ENCODE peak calls at places on chromosome 11, in six cellular contexts. K is CD8-positive, alpha-beta memory T cell; H is Panc1; J is psoas muscle; S is neural progenitor cell; W is GM23248. N is an unnamed sample. For H3K36me3 and H3K4me1, the result is how much of the 10 kb centered on the place peaks cover.

GRCh38 chr11:134505125-134505524 is 93.1 kb upstream of the B3GAT1 start:
- DNase-seq in K (no peak), H (no peak), J (no peak), S (no peak), W (no peak), N (no peak)

GRCh38 chr11:41522899-41523672 is 63.6 kb upstream of the LRRC4C start:
- DNase-seq in K (no peak), H (no peak), J (no peak), S (no peak), W (no peak), N (no peak)

GRCh38 chr11:62445314-62445740 is 26.5 kb downstream of the SCGB1A1 start:
- DNase-seq in K (no peak), H (no peak), J (no peak), S (no peak), W (peak), N (peak)

GRCh38 chr11:113730887-113731726 is 25.0 kb upstream of the TMPRSS5 start:
- DNase-seq in K (no peak), H (peak), J (no peak), S (peak), W (peak), N (no peak)

GRCh38 chr11:1771700-1772099 is 8.0 kb upstream of the CTSD start:
- DNase-seq in K (no peak), H (no peak), J (peak), S (no peak), W (peak), N (no peak)

GRCh38 chr11:62842171-62842717 is 2.9 kb upstream of the WDR74 start:
- DNase-seq in K (no peak), H (no peak), J (peak), S (no peak), W (peak), N (peak)

GRCh38 chr11:68904458-68904847 is 762 bp downstream of the IGHMBP2 start:
- DNase-seq in K (no peak), H (no peak), J (no peak), S (no peak), W (no peak), N (peak)

GRCh38 chr11:113201055-113201818 is 113.1 kb upstream of the TTC12 start:
- DNase-seq in K (no peak), H (no peak), J (no peak), S (peak), W (no peak), N (no peak)

GRCh38 chr11:27934830-27935145 is 173.2 kb downstream of the KIF18A start:
- DNase-seq in K (no peak), H (no peak), J (no peak), S (no peak), W (peak), N (no peak)

GRCh38 chr11:38384568-38384967 is 1786.5 kb upstream of the RAG2 start:
- DNase-seq in K (no peak), H (no peak), J (no peak), S (no peak), W (no peak), N (no peak)

GRCh38 chr11:111819161-111820058 is 52.0 kb downstream of the ALG9 start:
- DNase-seq in K (no peak), H (no peak), J (peak), S (no peak), W (peak), N (no peak)

GRCh38 chr11:117925198-117925925 is 3.8 kb downstream of the TMPRSS13 start:
- DNase-seq in K (no peak), H (no peak), J (no peak), S (no peak), W (no peak), N (no peak)

GRCh38 chr11:9626778-9627394 is 37.0 kb upstream of the SWAP70 start:
- DNase-seq in K (no peak), H (no peak), J (peak), S (peak), W (no peak), N (no peak)

GRCh38 chr11:59429924-59430516 is 3.8 kb upstream of the OR5A2 start:
- DNase-seq in K (peak), H (peak), J (no peak), S (peak), W (peak), N (no peak)

GRCh38 chr11:96167787-96168186 is 175.2 kb downstream of the MAML2 start:
- DNase-seq in K (no peak), H (no peak), J (no peak), S (no peak), W (no peak), N (no peak)

GRCh38 chr11:60265373-60266214 is 14.9 kb upstream of the MS4A4A start:
- DNase-seq in K (no peak), H (peak), J (no peak), S (peak), W (peak), N (no peak)

DNA sequence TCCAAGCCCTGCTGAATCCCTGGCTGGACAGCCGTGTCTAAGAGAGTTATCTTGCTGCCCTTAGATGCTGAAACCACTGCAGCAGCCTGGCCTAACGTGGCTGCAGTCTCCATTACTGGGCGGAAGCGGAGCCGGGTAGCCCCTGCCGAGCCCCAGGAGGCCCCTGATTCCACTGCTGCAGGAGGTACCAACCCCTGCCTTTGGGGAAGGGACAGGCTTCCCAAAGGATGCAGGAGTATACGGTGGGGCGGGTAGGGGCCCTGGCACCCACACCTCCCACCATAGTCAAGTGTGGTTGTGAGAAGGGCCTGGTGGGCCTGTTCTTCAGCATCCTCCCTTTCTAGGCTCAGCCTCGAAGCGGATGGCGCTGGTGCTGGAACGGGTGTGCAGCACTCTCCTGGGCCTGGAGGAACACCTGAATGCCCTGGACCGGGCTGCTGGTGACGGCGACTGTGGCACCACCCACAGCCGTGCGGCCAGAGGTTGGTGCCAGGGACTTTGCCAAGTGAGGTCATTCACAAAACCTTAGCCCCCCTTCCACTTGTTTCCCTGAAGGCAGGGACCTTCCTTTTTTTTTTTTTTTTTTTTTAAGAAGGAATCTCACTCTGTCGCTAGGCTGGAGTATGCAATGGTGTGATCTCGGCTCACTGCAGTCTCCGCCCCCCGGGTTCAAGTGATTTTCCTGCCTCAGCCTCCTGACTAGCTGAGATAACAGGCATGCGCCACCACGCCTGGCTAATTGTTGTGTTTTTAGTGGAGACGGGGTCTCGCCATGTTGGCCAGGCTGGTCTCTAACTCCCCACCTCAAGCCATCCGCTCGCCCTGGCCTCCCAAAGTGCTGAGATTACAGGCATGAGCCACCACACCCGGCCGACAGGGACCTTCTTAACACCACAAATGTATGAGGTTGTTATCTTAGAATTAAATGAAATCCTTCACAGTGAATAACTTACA is 11.0 kb downstream of the TKFC start:
- DNase-seq in K (no peak), H (no peak), J (no peak), S (no peak), W (no peak), N (no peak)
- H3K36me3 ChIP-seq in K (under half), H (under half), J (half or more), S (under half), W (under half), N (under half)

DNA sequence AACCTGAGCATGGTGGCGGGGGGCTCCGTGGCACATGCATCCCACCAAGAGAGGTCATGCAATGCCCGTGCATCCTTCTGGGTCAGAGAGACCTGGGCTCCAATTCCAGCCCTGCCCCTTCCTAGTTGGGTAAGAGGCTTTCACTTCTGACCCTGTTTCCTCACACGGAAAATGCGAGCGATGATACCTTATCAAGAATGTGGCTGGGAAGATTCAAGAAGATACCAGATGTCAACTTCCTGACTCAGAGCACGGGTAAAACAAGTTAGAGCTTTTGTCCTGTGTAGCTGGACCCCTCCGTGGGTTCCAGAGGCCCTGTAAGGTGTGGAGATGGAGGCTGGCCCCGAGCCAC is 8.7 kb upstream of the DGKZ start:
- DNase-seq in K (no peak), H (no peak), J (no peak), S (no peak), W (no peak), N (no peak)
- H3K4me3 ChIP-seq in K (no peak), H (no peak), J (peak), S (peak), W (peak), N (peak)

DNA sequence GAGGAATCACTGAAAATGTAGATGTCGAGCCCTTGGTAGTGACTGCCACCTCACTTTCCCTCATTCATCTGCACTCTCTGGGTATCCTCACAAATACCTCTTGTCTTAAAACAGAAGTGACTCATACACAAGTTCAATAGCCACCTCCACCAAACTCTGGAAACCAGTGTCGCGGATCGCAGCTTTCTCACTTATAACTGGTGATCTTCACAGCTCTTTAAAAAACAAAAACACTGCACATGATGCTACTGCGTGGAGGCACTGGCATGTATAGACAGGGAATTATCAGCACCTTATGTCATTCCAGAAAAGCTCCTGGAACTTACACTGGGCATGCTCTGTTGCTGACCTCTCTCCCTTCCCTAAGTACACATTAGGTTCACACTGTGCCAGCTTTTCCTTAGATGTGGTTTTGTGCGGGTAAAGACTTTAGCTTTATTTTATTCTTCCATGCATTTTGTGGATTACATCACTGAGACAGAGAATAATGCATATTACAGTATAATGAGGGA is 425.5 kb upstream of the CADM1 start:
- DNase-seq in K (no peak), H (no peak), J (no peak), S (no peak), W (no peak), N (no peak)
- H3K4me1 ChIP-seq in K (under half), H (under half), J (under half), S (under half), W (under half), N (under half)

GRCh38 chr11:47161890-47162289 is 14.8 kb downstream of the ARFGAP2 start:
- DNase-seq in K (no peak), H (no peak), J (no peak), S (no peak), W (peak), N (no peak)
- H3K36me3 ChIP-seq in K (under half), H (under half), J (under half), S (under half), W (under half), N (under half)

DNA sequence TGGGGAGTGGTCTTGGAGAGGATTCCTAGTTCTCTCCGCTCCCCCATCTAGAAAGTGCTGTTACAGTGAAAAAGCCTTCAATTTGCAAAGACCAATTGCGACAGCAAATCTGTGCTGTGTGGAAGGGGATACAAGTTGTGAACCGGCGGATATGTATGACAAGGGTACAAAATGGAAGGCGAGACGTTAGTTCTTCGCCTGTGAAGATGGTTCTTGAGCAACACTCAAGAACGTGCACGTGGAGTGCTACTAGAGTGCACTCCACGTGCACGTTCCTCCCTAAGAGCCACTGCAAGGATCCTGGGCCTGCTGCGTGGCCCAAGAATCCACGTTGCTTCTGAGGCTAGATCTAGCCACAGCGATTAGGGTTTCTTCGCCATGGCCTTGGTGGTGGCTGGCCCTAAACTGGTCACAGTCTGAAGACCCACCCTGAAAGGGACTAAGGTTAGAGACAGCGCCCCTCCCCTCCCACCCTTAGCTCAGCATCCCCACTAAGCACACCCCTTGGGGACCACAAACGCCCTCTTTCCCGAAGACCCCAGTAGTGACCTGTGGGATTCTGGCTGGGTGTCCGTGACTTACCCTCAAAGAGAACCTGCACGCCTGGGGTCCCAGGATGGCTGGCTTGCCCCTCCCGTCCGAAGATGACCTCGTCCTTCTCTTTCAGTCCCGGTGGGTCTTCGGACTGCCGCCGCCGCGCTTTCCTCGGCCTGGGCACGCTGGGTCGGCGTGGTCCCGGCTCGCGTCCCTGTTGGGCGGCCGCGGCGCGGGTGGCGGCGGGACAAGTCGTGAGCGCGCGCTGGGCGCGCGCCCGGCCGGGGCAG is 519 bp upstream of the PDE3B start:
- DNase-seq in K (no peak), H (no peak), J (no peak), S (peak), W (no peak), N (no peak)
- H3K4me3 ChIP-seq in K (peak), H (peak), J (peak), S (peak), W (peak), N (peak)